ENCODE peak calls at places on chromosomes 3 and 15, in four cellular contexts. G, A, B and Y are unnamed samples.

GRCh38 chr15:100105101-100105500 is 236.7 kb downstream of the ADAMTS17 start:
- DNase-seq in G (no peak), A (no peak), B (no peak), Y (no peak)

GRCh38 chr15:41996921-41997592 is 23.8 kb downstream of the PLA2G4E start:
- DNase-seq in A (no peak), B (no peak), G (no peak), Y (no peak)

GRCh38 chr3:123801474-123801873 is 82.7 kb downstream of the MYLK start:
- DNase-seq in G (no peak), A (no peak), B (no peak), Y (no peak)

GRCh38 chr3:44136421-44136820 is 105.3 kb upstream of the TOPAZ1 start:
- DNase-seq in A (no peak), B (no peak), G (no peak), Y (no peak)

GRCh38 chr15:39230205-39230916 is 350.5 kb upstream of the THBS1 start:
- DNase-seq in A (no peak), G (no peak), B (no peak), Y (peak)

GRCh38 chr3:71713041-71713440 is 12.2 kb downstream of the EIF4E3 start:
- DNase-seq in B (no peak), A (no peak), G (no peak), Y (no peak)

GRCh38 chr3:36714343-36714742 is 50.0 kb downstream of the DCLK3 start:
- DNase-seq in A (no peak), G (no peak), B (no peak), Y (no peak)

GRCh38 chr3:131540143-131540542 is 37.4 kb upstream of the MRPL3 start:
- DNase-seq in B (no peak), A (no peak), G (no peak), Y (no peak)

GRCh38 chr15:63195257-63196023 is 6.0 kb downstream of the RAB8B start:
- DNase-seq in G (no peak), A (no peak), B (no peak), Y (no peak)

GRCh38 chr15:56245871-56246814 is 2.5 kb upstream of the RFX7 start:
- DNase-seq in G (peak), B (peak), A (peak), Y (peak)

GRCh38 chr3:39548282-39548681 is 80.8 kb downstream of the MOBP start:
- DNase-seq in B (no peak), A (no peak), G (no peak), Y (no peak)

GRCh38 chr3:148455098-148455497 is 242.6 kb upstream of the AGTR1 start:
- DNase-seq in B (no peak), G (no peak), A (no peak), Y (no peak)

GRCh38 chr3:131143802-131144201 is 117.1 kb downstream of the NEK11 start:
- DNase-seq in B (no peak), A (no peak), G (no peak), Y (peak)

GRCh38 chr15:64985382-64986033 is 4.2 kb downstream of the SPG21 start:
- DNase-seq in B (no peak), G (peak), A (no peak), Y (no peak)

GRCh38 chr3:171457263-171458055 is 2.7 kb downstream of the TNIK start:
- DNase-seq in A (no peak), G (no peak), B (no peak), Y (no peak)

GRCh38 chr15:81097116-81097892 is 36.8 kb upstream of the CFAP161 start:
- DNase-seq in B (no peak), G (no peak), A (no peak), Y (no peak)

GRCh38 chr3:170689218-170689874 is 103.5 kb upstream of the SLC7A14 start:
- DNase-seq in B (no peak), G (peak), A (no peak), Y (peak)

GRCh38 chr15:97998307-97999071 is 38.0 kb downstream of the ARRDC4 start:
- DNase-seq in B (no peak), A (no peak), G (no peak), Y (no peak)

GRCh38 chr15:40826123-40827075 is 2.1 kb downstream of the PPP1R14D start:
- DNase-seq in B (no peak), A (peak), G (no peak), Y (no peak)

GRCh38 chr3:192062186-192062585 is 601.2 kb downstream of the PYDC2 start:
- DNase-seq in A (no peak), G (peak), B (no peak), Y (no peak)

GRCh38 chr15:37095993-37096877 is 4.1 kb downstream of the MEIS2 start:
- DNase-seq in A (no peak), B (no peak), G (no peak), Y (peak)

GRCh38 chr3:178551916-178552321 is 15.7 kb downstream of the KCNMB2 start:
- DNase-seq in G (peak), A (no peak), B (no peak), Y (no peak)

GRCh38 chr3:73029321-73029796 is 32.1 kb upstream of the EBLN2 start:
- DNase-seq in G (peak), A (no peak), B (no peak), Y (no peak)

GRCh38 chr3:152258448-152259302 is 10.1 kb upstream of the MBNL1 start:
- DNase-seq in A (no peak), G (peak), B (no peak), Y (no peak)
- TF ChIP-seq MXI1 in A (no peak), G (no peak), B (no peak), Y (no peak)

DNA sequence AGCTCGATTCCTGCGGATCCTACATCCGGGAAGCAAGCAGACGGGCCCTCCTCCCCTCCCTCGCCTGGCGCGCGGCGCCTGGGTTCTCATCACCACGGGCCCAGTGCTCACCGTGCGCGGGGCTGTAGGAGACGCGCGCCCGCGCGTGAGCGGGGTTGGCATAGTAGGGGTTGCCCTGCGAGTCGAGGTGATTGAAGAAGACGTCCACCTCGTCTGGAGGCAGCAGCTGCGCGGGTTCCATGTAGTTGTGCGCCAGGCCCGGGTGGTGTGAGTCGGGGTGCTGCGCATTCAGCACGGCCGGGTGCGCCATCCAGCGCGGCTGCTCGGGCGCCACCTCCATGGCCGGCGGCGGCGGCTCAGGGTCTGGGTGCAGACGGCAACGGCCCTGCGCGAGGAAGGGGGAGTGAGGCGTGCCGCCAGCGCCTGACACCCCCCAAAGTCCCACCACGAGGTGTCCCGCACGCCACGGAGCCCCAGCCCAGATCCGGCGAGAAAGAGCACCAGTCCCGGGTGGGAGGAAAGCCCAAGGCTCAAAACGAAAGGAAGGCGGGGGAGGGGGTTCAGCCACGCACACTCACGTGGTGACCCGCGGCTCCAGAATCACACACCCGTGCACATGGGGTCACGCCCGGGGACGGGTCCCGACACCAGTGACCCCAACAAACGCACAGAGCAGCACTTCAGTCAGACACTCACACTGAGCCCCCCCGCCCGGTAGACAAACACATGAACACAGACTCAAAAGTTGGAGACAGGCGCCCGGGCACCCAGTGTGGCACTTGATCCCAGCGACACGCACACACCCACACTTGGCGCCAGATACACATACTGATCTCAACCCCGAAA is 6.1 kb downstream of the GATA2 start:
- DNase-seq in B (no peak), A (no peak), G (peak), Y (peak)
- TF ChIP-seq RCOR1 in B (no peak), A (no peak), G (no peak), Y (no peak)

GRCh38 chr3:17089314-17089700 is 204.6 kb downstream of the PLCL2 start:
- DNase-seq in G (no peak), B (no peak), A (no peak), Y (no peak)
- TF ChIP-seq MXI1 in G (no peak), B (no peak), A (no peak), Y (no peak)

DNA sequence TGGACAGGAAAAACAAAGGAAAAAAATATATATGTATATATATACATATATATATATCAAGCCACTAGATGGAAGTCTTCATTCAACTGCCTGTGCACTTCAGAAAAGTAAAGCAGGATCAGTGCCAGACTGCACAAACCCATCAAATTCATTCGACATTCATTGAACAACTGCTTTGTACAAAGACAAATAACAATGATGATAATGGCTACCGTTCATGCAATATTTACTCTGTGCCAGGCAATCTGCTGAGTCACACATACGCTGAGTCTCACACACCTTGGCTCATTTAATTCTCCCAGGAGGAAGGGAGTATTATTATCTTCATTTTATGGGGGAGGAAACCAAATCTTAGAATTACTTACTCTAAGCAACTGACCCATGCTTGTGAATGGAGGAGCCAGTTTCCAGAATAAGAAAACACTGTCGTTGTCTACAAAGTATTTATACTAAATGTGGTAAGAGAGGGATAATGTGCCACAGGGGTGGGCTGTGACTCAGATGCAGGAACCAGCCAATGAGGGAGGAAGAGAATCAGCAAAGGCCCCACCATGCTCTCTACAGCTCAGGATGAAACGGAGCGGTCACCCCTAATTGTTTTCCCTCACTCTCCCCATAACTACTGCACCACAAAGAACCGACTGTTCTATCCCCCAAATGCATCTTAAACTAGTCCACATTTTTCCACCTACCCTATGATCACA is 44.4 kb downstream of the BFSP2 start:
- DNase-seq in G (peak), B (no peak), A (no peak), Y (no peak)
- TF ChIP-seq RCOR1 in G (no peak), B (no peak), A (no peak), Y (no peak)

GRCh38 chr3:58333206-58334012 is 717 bp downstream of the PXK start:
- DNase-seq in A (peak), G (no peak), B (no peak), Y (peak)

GRCh38 chr3:58335432-58335947 is 2.8 kb downstream of the PXK start:
- DNase-seq in B (no peak), A (no peak), G (no peak), Y (no peak)

GRCh38 chr3:58337190-58337589 is 4.5 kb downstream of the PXK start:
- DNase-seq in A (no peak), G (no peak), B (no peak), Y (no peak)

GRCh38 chr3:58334013-58334321 is 1.3 kb downstream of the PXK start:
- DNase-seq in B (no peak), G (no peak), A (no peak), Y (no peak)

DNA sequence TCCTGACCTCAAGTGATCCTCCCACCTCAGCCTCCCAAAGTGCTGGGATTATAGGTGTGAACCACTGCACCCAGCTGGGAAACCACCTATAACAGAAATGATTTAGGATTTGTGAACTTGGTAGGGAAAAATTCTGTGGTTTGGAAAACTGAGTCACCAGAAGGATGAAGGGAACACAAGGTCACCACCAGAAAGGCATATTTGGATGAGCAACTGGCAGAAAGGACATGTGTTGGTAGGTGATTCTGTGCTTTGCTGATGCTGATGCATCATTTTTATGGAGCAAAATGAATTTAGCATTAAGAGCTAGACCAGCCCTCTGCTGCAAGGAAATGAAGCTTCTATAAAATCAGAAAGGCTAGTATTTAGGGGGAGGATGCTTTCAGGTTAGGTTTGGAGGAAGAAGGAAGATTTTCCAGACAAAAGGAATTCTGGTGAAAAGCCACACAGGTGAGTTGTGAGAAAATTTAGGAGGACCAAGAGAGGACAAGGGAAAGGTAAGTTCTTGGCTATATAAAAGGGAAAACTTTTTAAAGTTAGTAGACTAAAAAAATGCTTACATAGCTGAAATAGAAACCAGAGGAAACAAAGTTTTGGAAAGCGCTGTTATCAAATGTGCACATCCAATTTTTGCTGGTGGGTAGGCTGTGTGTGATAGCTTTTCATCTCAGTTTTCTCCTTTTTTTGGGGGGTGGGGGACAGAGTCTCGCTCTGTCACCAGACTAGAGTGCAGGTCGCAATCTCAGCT is 3.6 kb downstream of the PXK start:
- DNase-seq in B (no peak), G (peak), A (no peak), Y (no peak)
- TF ChIP-seq MXI1 in B (no peak), G (peak), A (no peak), Y (no peak)

GRCh38 chr3:76570436-76571057 is 469.4 kb upstream of the ROBO2 start:
- DNase-seq in B (no peak), G (peak), A (peak), Y (peak)
- TF ChIP-seq RCOR1 in B (no peak), G (no peak), A (no peak), Y (no peak)

GRCh38 chr3:58260733-58261132 is 23.1 kb downstream of the ABHD6 start:
- DNase-seq in A (no peak), B (no peak), G (peak), Y (no peak)
- TF ChIP-seq MXI1 in A (no peak), B (no peak), G (no peak), Y (no peak)

GRCh38 chr3:188266581-188267274 is 112.8 kb downstream of the LPP start:
- DNase-seq in G (peak), A (no peak), B (no peak), Y (no peak)
- TF ChIP-seq RCOR1 in G (no peak), A (no peak), B (no peak), Y (no peak)

GRCh38 chr15:34851007-34851406 is 55.7 kb upstream of the ACTC1 start:
- DNase-seq in B (no peak), G (no peak), A (no peak), Y (no peak)

GRCh38 chr15:34855397-34855796 is 60.0 kb upstream of the ACTC1 start:
- DNase-seq in A (no peak), B (no peak), G (peak), Y (peak)

GRCh38 chr15:34855893-34856292 is 60.5 kb upstream of the ACTC1 start:
- DNase-seq in A (no peak), B (no peak), G (peak), Y (no peak)

GRCh38 chr15:34851751-34852150 is 56.4 kb upstream of the ACTC1 start:
- DNase-seq in A (no peak), G (no peak), B (no peak), Y (no peak)

DNA sequence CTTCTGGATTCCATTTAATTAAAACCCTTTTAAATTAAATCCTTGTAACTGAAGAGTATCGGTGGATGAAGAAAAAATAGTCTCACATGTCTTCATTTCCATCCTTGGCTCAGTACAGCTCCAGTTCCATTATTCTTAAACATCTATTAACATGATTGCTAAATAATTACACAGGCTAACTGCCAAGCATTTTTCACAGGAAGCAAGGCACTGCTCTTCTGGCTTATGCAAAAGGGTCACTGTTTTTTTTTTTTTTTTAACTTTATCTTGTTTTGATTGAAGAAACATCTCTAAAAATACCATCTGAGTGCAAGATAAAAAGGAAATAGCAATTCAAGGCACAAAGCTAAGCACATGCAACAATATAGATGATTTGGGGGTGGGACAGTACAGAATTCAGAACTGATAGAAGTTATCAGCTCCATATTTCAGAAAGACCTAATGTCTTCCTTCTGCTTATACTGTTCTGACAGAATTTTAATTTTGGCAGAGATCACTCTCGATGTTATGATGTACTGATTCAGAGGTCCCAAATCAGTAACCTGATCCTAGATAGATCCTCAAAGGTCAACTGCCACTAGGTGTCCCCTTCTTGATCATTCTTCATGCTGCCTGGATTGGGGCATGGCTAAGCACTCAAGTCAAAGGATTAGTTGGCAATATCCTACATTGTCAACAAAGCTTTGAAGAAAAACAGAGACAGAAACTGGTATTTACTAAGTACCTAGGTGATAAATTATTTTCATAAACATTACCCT is 57.8 kb upstream of the ACTC1 start:
- DNase-seq in B (no peak), G (peak), A (no peak), Y (no peak)
- TF ChIP-seq MXI1 in B (no peak), G (no peak), A (no peak), Y (no peak)

GRCh38 chr3:183252973-183253363 is at the start of gene B3GNT5:
- DNase-seq in B (no peak), G (no peak), A (peak), Y (peak)
- TF ChIP-seq RCOR1 in B (no peak), G (no peak), A (no peak), Y (no peak)